ENCODE peak calls at places on chromosomes 1 and 21, in nine cellular contexts. S is HT-29; N is left ventricle myocardium inferior; J is stomach; R is mucosa of gallbladder; A is psoas muscle; E is G401; W is naive thymus-derived CD4-positive, alpha-beta T cell; X is KG1. H is an unnamed sample.

GRCh38 chr1:212162635-212163034 is 122.6 kb upstream of the PPP2R5A start:
- DNase-seq in E (no peak), J (peak), W (no peak), X (peak), S (no peak), N (peak), A (no peak), R (peak), H (no peak)

GRCh38 chr1:23475134-23475628 is 8.8 kb downstream of the ASAP3 start:
- DNase-seq in S (no peak), E (peak), X (no peak), A (no peak), W (no peak), R (no peak), J (no peak), N (no peak), H (no peak)

GRCh38 chr1:7380712-7381111 is 390.4 kb upstream of the VAMP3 start:
- DNase-seq in X (no peak), E (no peak), S (no peak), R (no peak), W (no peak), A (no peak), J (peak), N (peak), H (no peak)

GRCh38 chr1:53560572-53561487 is 101.6 kb downstream of the DMRTB1 start:
- DNase-seq in W (no peak), R (no peak), J (no peak), E (no peak), A (no peak), N (no peak), S (no peak), X (no peak), H (no peak)

GRCh38 chr1:66533804-66534745 is at the start of gene SGIP1:
- DNase-seq in A (peak), W (peak), X (no peak), N (peak), R (peak), S (no peak), J (peak), E (peak), H (no peak)

GRCh38 chr21:41707231-41707988 is 59.4 kb downstream of the RIPK4 start:
- DNase-seq in E (no peak), J (no peak), A (no peak), X (no peak), R (peak), W (no peak), S (peak), N (no peak), H (no peak)

GRCh38 chr21:41816583-41817165 is 49.8 kb upstream of the RIPK4 start:
- DNase-seq in J (peak), E (peak), R (peak), W (peak), A (no peak), S (peak), N (peak), X (peak), H (peak)

GRCh38 chr1:15951341-15952153 is 24.4 kb downstream of the ZBTB17 start:
- DNase-seq in E (no peak), A (no peak), J (no peak), X (no peak), R (no peak), S (no peak), N (no peak), W (no peak), H (peak)

GRCh38 chr1:172909606-172910326 is 141.0 kb downstream of the TNFSF18 start:
- DNase-seq in N (no peak), W (no peak), X (no peak), A (no peak), E (no peak), J (no peak), R (no peak), S (no peak), H (no peak)

GRCh38 chr21:34807146-34807880 is 138.5 kb downstream of the CLIC6 start:
- DNase-seq in J (no peak), A (no peak), W (peak), X (no peak), R (no peak), E (no peak), N (no peak), S (peak), H (no peak)

GRCh38 chr1:58718435-58718834 is 18.6 kb upstream of the MYSM1 start:
- DNase-seq in A (no peak), S (no peak), W (no peak), X (peak), J (no peak), E (no peak), R (no peak), N (no peak), H (no peak)

GRCh38 chr1:92851729-92852128 is 19.9 kb downstream of the RPL5 start:
- DNase-seq in W (no peak), J (no peak), S (no peak), A (no peak), X (no peak), E (no peak), N (no peak), R (no peak), H (no peak)

GRCh38 chr1:951364-951763 is 7.7 kb downstream of the NOC2L start:
- DNase-seq in S (no peak), R (no peak), E (peak), W (no peak), N (no peak), J (no peak), X (no peak), A (no peak), H (no peak)

GRCh38 chr1:86868477-86868876 is 45.4 kb downstream of the SELENOF start:
- DNase-seq in E (no peak), S (no peak), A (no peak), R (no peak), N (no peak), X (no peak), W (no peak), J (no peak), H (no peak)

GRCh38 chr1:8015809-8016165 is 10.3 kb downstream of the ERRFI1 start:
- DNase-seq in S (peak), E (peak), R (no peak), N (no peak), A (no peak), W (no peak), J (no peak), X (no peak), H (no peak)

GRCh38 chr1:8871539-8871935 is 6.9 kb downstream of the ENO1 start:
- DNase-seq in N (no peak), W (no peak), E (no peak), R (no peak), X (no peak), A (no peak), S (no peak), J (no peak), H (no peak)

GRCh38 chr1:204196068-204196795 is at the start of gene KISS1:
- DNase-seq in J (no peak), X (no peak), R (no peak), E (no peak), A (no peak), N (no peak), W (no peak), S (no peak), H (no peak)

GRCh38 chr1:181010789-181011188 is 11.9 kb downstream of the STX6 start:
- DNase-seq in E (no peak), A (no peak), X (no peak), W (no peak), S (no peak), N (no peak), J (no peak), R (no peak), H (no peak)

GRCh38 chr1:31335007-31335406 is 37.9 kb downstream of the FABP3 start:
- DNase-seq in A (no peak), X (no peak), W (no peak), J (no peak), N (no peak), E (peak), R (no peak), S (peak), H (no peak)

GRCh38 chr1:27603962-27604578 is at the start of gene AHDC1:
- DNase-seq in A (peak), R (peak), N (peak), S (peak), E (peak), X (peak), W (peak), J (peak), H (peak)

GRCh38 chr1:25744140-25744581 is 55.8 kb upstream of the SELENON start:
- DNase-seq in R (peak), S (peak), E (peak), A (peak), X (no peak), N (peak), W (no peak), J (peak), H (no peak)

GRCh38 chr1:197915217-197915616 is 2.0 kb upstream of the LHX9 start:
- DNase-seq in W (no peak), E (no peak), J (no peak), R (no peak), X (no peak), A (no peak), S (no peak), N (no peak), H (no peak)

GRCh38 chr1:246428542-246429308 is 78.4 kb downstream of the SMYD3 start:
- DNase-seq in S (no peak), J (no peak), X (no peak), W (no peak), R (no peak), A (no peak), N (no peak), E (no peak), H (peak)

GRCh38 chr1:27097484-27097917 is 57.4 kb downstream of the SLC9A1 start:
- DNase-seq in J (peak), N (peak), S (peak), X (peak), W (peak), R (peak), E (peak), A (peak), H (peak)

H was measured in CMK.